ENCODE peak calls at places on chromosomes 5 and 9, in eight cellular contexts. U is substantia nigra; Z is EL; Y is head of caudate nucleus; E is stimulated activated CD4-positive, alpha-beta T cell treated with anti-CD3 and anti-CD28 coated beads, Interleukin-12 subunit alpha, Interleukin-12 subunit beta, amount 100 ng/mL, for 24 hours; L is foreskin fibroblast; R is RPMI8226; B is ureter. O is an unnamed sample.

GRCh38 chr9:37938121-37938906 is 34.4 kb upstream of the SLC25A51 start:
- DNase-seq in U (no peak), Z (peak), Y (peak), E (no peak), L (peak), R (no peak), B (peak), O (no peak)

GRCh38 chr9:137308102-137308619 is 6.1 kb upstream of the NRARP start:
- DNase-seq in U (no peak), Z (no peak), Y (no peak), E (no peak), L (no peak), R (no peak), B (no peak), O (no peak)

GRCh38 chr5:127337876-127338275 is 47.3 kb downstream of the MEGF10 start:
- DNase-seq in U (no peak), Z (no peak), Y (no peak), E (no peak), L (no peak), R (no peak), B (no peak), O (no peak)

GRCh38 chr9:131727184-131727785 is 12.6 kb downstream of the RAPGEF1 start:
- DNase-seq in U (no peak), Z (peak), Y (peak), E (no peak), L (peak), R (no peak), B (no peak), O (no peak)

GRCh38 chr9:124210697-124211096 is 47.1 kb upstream of the NEK6 start:
- DNase-seq in U (no peak), Z (peak), Y (no peak), E (no peak), L (peak), R (no peak), B (no peak), O (no peak)

GRCh38 chr9:27437652-27438373 is 86.3 kb upstream of the IFNK start:
- DNase-seq in U (no peak), Z (no peak), Y (no peak), E (no peak), L (no peak), R (no peak), B (no peak), O (no peak)

GRCh38 chr9:88533951-88534455 is 975 bp upstream of the NXNL2 start:
- DNase-seq in U (no peak), Z (peak), Y (no peak), E (no peak), L (peak), R (no peak), B (no peak), O (no peak)

GRCh38 chr9:83355024-83355444 is 183.2 kb downstream of the FRMD3 start:
- DNase-seq in U (no peak), Z (peak), Y (no peak), E (no peak), L (peak), R (no peak), B (no peak), O (no peak)

GRCh38 chr9:130143974-130144373 is 28.2 kb upstream of the NCS1 start:
- DNase-seq in U (no peak), Z (no peak), Y (no peak), E (no peak), L (peak), R (peak), B (no peak), O (no peak)

GRCh38 chr9:70049236-70049635 is 5.6 kb downstream of the MAMDC2 start:
- DNase-seq in U (no peak), Z (peak), Y (peak), E (no peak), L (peak), R (peak), B (peak), O (no peak)